ENCODE peak calls at places on chromosomes 11 and 22, in six cellular contexts. H is activated T-cell treated with anti-CD3 and anti-CD28 coated beads for 1 hour, P is neural progenitor cell, R is fibroblast of lung, B is left ventricle myocardium inferior, G is occipital lobe. T is an unnamed sample.

GRCh38 chr22:36325163-36326031 is 62.4 kb downstream of the MYH9 start:
- DNase-seq in R (peak; percentile 97), P (no peak), B (no peak), H (no peak), G (no peak), T (no peak)

GRCh38 chr22:36017661-36018091 is 10.9 kb downstream of the RBFOX2 start:
- DNase-seq in G (no peak), P (no peak), H (no peak), B (no peak), R (no peak), T (no peak)

GRCh38 chr22:30062256-30062655 is 18.0 kb upstream of the HORMAD2 start:
- DNase-seq in G (no peak), R (no peak), B (no peak), H (no peak), P (no peak), T (no peak)

GRCh38 chr11:13535819-13536218 is 40.0 kb upstream of the PTH start:
- DNase-seq in B (no peak), P (peak; percentile 18), R (no peak), G (no peak), H (no peak), T (no peak)

GRCh38 chr11:60343094-60343704 is 16.1 kb downstream of the MS4A6E start:
- DNase-seq in G (no peak), P (peak; percentile 11), H (no peak), R (peak; percentile 0), B (no peak), T (no peak)

GRCh38 chr22:45830531-45831245 is 146.3 kb downstream of the WNT7B start:
- DNase-seq in H (no peak), R (peak; percentile 51), G (no peak), P (no peak), B (no peak), T (no peak)

GRCh38 chr22:32531955-32532818 is 57.6 kb downstream of the FBXO7 start:
- DNase-seq in G (no peak), P (peak; percentile 63), B (peak; percentile 92), R (peak; percentile 92), H (no peak), T (peak; percentile 91)

GRCh38 chr11:95108159-95108611 is 18.5 kb downstream of the ENDOD1 start:
- DNase-seq in H (no peak), B (peak; percentile 24), R (peak; percentile 29), P (peak; percentile 5), G (peak; percentile 44), T (no peak)

GRCh38 chr22:49515486-49515885 is 312.2 kb downstream of the BRD1 start:
- DNase-seq in R (no peak), P (no peak), H (no peak), G (no peak), B (no peak), T (peak; percentile 30)

GRCh38 chr11:44949160-44950035 is 1.3 kb downstream of the TP53I11 start:
- DNase-seq in P (peak; percentile 88), B (no peak), G (no peak), H (peak; percentile 9), R (peak; percentile 59), T (peak; percentile 83)

GRCh38 chr11:73989156-73989555 is 6.5 kb upstream of the UCP2 start:
- DNase-seq in H (no peak), B (no peak), P (no peak), G (no peak), R (no peak), T (no peak)

GRCh38 chr11:112400615-112401014 is 140.0 kb upstream of the PLET1 start:
- DNase-seq in P (no peak), H (no peak), R (no peak), B (no peak), G (no peak), T (no peak)

GRCh38 chr11:85718991-85719807 is 33.2 kb upstream of the CCDC89 start:
- DNase-seq in G (peak; percentile 81), H (no peak), R (peak; percentile 97), B (peak; percentile 30), P (peak; percentile 90), T (peak; percentile 63)

T was measured in H9.